ENCODE peak calls at places on chromosomes 4 and X, in six cellular contexts. U, C, Q, G, W and D are unnamed samples.

GRCh38 chr4:6331018-6331417 is 61.4 kb downstream of the WFS1 start:
- DNase-seq in G (no peak), Q (peak; percentile 66), W (no peak), U (no peak), C (no peak), D (no peak)

GRCh38 chrX:82732861-82733260 is 775.2 kb upstream of the POU3F4 start:
- DNase-seq in Q (no peak), G (no peak), W (no peak), C (no peak), U (no peak), D (no peak)

GRCh38 chr4:36609631-36610030 is 328.2 kb downstream of the DTHD1 start:
- DNase-seq in Q (no peak), U (no peak), G (no peak), C (no peak), W (no peak), D (no peak)

GRCh38 chr4:174375422-174375821 is 91.7 kb downstream of the CEP44 start:
- DNase-seq in Q (peak; percentile 7), U (no peak), C (no peak), G (no peak), W (no peak), D (no peak)

GRCh38 chr4:10157478-10158354 is 41.1 kb upstream of the WDR1 start:
- DNase-seq in Q (peak; percentile 55), C (no peak), W (peak; percentile 27), G (peak; percentile 73), U (peak; percentile 28), D (peak; percentile 68)

GRCh38 chr4:108215055-108215454 is 46.3 kb upstream of the LEF1 start:
- DNase-seq in U (no peak), C (no peak), G (no peak), Q (peak; percentile 9), W (no peak), D (no peak)

GRCh38 chrX:109966246-109966645 is 36.7 kb upstream of the TMEM164 start:
- DNase-seq in U (no peak), G (no peak), C (no peak), W (no peak), Q (no peak), D (no peak)

GRCh38 chrX:139828830-139829229 is 104.0 kb downstream of the ATP11C start:
- DNase-seq in C (no peak), Q (no peak), U (no peak), G (no peak), W (no peak), D (no peak)

GRCh38 chr4:8112036-8112576 is 46.5 kb downstream of the ABLIM2 start:
- DNase-seq in Q (no peak), W (no peak), U (no peak), G (no peak), C (no peak), D (no peak)

GRCh38 chr4:25235401-25235800 is 1.6 kb downstream of the PI4K2B start:
- DNase-seq in C (no peak), W (no peak), G (no peak), Q (no peak), U (no peak), D (no peak)

GRCh38 chrX:73979551-73980131 is 324.3 kb upstream of the ZCCHC13 start:
- DNase-seq in W (no peak), C (no peak), G (no peak), U (no peak), Q (no peak), D (no peak)

GRCh38 chr4:141347738-141348524 is 127.2 kb downstream of the ZNF330 start:
- DNase-seq in C (no peak), G (no peak), W (no peak), U (no peak), Q (no peak), D (peak; percentile 38)

GRCh38 chr4:145920205-145920604 is 18.4 kb downstream of the ZNF827 start:
- DNase-seq in G (no peak), C (no peak), U (no peak), Q (no peak), W (no peak), D (no peak)

GRCh38 chr4:172858731-172859230 is 309.8 kb upstream of the GALNT7 start:
- DNase-seq in W (no peak), Q (no peak), U (no peak), G (no peak), C (no peak), D (no peak)

GRCh38 chrX:118726887-118727685 is at the start of gene IL13RA1:
- DNase-seq in C (peak; percentile 75), Q (peak; percentile 93), G (peak; percentile 60), W (peak; percentile 77), U (peak; percentile 34), D (peak; percentile 88)

GRCh38 chr4:152036626-152037025 is 275.8 kb upstream of the GATB start:
- DNase-seq in Q (no peak), G (no peak), W (no peak), U (no peak), C (no peak), D (no peak)

GRCh38 chr4:98794565-98795205 is 134.2 kb downstream of the EIF4E start:
- DNase-seq in Q (no peak), U (peak; percentile 32), W (no peak), C (no peak), G (no peak), D (no peak)

GRCh38 chr4:176139518-176139917 is 55.9 kb downstream of the SPATA4 start:
- DNase-seq in W (no peak), U (no peak), Q (no peak), C (no peak), G (no peak), D (no peak)

GRCh38 chrX:111041018-111041462 is 55.0 kb upstream of the PAK3 start:
- DNase-seq in U (peak; percentile 86), Q (peak; percentile 9), W (no peak), C (no peak), G (no peak), D (no peak)

GRCh38 chrX:130691576-130691975 is 211.4 kb downstream of the ENOX2 start:
- DNase-seq in C (no peak), W (no peak), G (no peak), U (no peak), Q (no peak), D (no peak)

GRCh38 chr4:177236889-177237288 is 72.8 kb upstream of the NEIL3 start:
- DNase-seq in C (no peak), G (no peak), Q (no peak), W (no peak), U (no peak), D (no peak)

GRCh38 chrX:66191563-66191962 is 27.5 kb downstream of the HEPH start:
- DNase-seq in W (no peak), U (no peak), C (no peak), Q (no peak), G (no peak), D (no peak)

GRCh38 chrX:86845101-86845500 is 672.5 kb upstream of the KLHL4 start:
- DNase-seq in W (no peak), G (no peak), C (no peak), U (no peak), Q (no peak), D (no peak)
- H3K4me3 ChIP-seq in W (no peak overlapping the region), G (no peak overlapping the region), C (no peak overlapping the region), U (no peak overlapping the region), Q (no peak overlapping the region), D (no peak overlapping the region)

DNA sequence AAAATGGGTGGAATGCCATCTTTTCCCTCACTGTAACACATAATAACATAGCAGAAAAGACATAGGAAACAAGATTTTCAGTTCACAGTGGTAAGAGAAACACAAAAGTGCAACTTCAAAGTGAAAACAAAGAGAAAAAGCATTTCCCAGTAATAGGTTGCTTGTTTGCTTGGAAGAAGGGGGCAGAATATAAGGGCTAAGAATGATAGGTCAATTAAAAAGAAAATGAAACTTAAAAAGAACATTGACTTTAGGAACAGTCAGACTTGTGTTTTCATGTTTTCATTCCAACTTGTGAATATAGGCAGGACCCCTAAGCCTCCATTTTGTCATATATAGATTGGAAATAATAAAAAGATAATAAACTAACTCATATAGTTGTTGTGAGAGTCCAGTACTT is 168.2 kb upstream of the PPP3CA start:
- DNase-seq in G (no peak), U (no peak), W (no peak), C (no peak), Q (no peak), D (no peak)
- H3K27me3 ChIP-seq in G (no peaks in the 10 kb centered on the region), U (no peaks in the 10 kb centered on the region), W (no peaks in the 10 kb centered on the region), C (no peaks in the 10 kb centered on the region), Q (no peaks in the 10 kb centered on the region), D (no peaks in the 10 kb centered on the region)

DNA sequence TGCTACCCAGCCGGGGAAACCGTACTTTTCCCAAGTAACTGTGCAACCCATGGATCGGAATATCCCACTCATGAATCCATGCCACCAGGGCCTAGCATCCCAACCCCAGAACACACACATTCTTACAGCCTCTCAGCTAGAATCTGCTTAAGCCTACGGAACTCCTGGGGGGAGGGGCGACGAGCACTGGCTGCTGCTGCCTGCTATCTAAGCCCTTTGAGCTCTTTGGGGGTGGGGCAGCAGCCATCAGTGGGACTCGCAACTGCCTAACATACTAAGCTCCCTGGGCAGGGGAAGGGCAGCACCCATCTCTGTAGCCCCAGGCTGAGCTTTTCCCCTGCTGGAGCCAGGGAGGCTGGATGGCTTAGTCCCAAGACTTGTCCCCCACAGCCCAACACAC is 28.6 kb downstream of the NUDT10 start:
- DNase-seq in Q (no peak), U (no peak), C (no peak), G (no peak), W (no peak), D (no peak)
- H3K4me3 ChIP-seq in Q (no peak overlapping the region), U (no peak overlapping the region), C (no peak overlapping the region), G (no peak overlapping the region), W (no peak overlapping the region), D (no peak overlapping the region)

GRCh38 chrX:112670964-112671363 is 8.8 kb downstream of the LHFPL1 start:
- DNase-seq in G (no peak), W (no peak), C (no peak), U (no peak), Q (no peak), D (no peak)
- H3K27me3 ChIP-seq in G (no peaks in the 10 kb centered on the region), W (no peaks in the 10 kb centered on the region), C (no peaks in the 10 kb centered on the region), U (no peaks in the 10 kb centered on the region), Q (no peaks in the 10 kb centered on the region), D (no peaks in the 10 kb centered on the region)

GRCh38 chrX:107773906-107774435 is 1.6 kb downstream of the TSC22D3 start:
- DNase-seq in U (no peak), C (no peak), G (no peak), Q (no peak), W (peak; percentile 20), D (peak; percentile 43)
- H3K4me3 ChIP-seq in U (no peak overlapping the region), C (peak overlapping the region; percentile 57), G (no peak overlapping the region), Q (no peak overlapping the region), W (no peak overlapping the region), D (no peak overlapping the region)

GRCh38 chr4:31923634-31924033 is 1203.5 kb downstream of the PCDH7 start:
- DNase-seq in W (no peak), C (no peak), U (no peak), Q (no peak), G (no peak), D (no peak)
- H3K27me3 ChIP-seq in W (no peaks in the 10 kb centered on the region), C (no peaks in the 10 kb centered on the region), U (no peaks in the 10 kb centered on the region), Q (no peaks in the 10 kb centered on the region), G (no peaks in the 10 kb centered on the region), D (no peaks in the 10 kb centered on the region)